ENCODE peak calls at places on chromosomes 13 and 19, in five cellular contexts. Q, P, K, D and R are unnamed samples.

GRCh38 chr13:40376867-40377266 is 289.6 kb downstream of the FOXO1 start:
- DNase-seq in Q (no peak), P (no peak), K (no peak), D (no peak), R (no peak)

GRCh38 chr13:39581177-39581576 is 21.8 kb downstream of the LHFPL6 start:
- DNase-seq in Q (no peak), P (no peak), K (no peak), D (no peak), R (no peak)

GRCh38 chr13:38763446-38764381 is 76.8 kb downstream of the FREM2 start:
- DNase-seq in Q (no peak), P (no peak), K (no peak), D (peak), R (peak)

GRCh38 chr13:23752111-23753001 is 136.8 kb downstream of the MIPEP start:
- DNase-seq in Q (no peak), P (no peak), K (no peak), D (no peak), R (no peak)

GRCh38 chr13:44271915-44272341 is 101.7 kb upstream of the SERP2 start:
- DNase-seq in Q (no peak), P (no peak), K (no peak), D (no peak), R (no peak)

GRCh38 chr19:41437944-41438574 is 1.7 kb downstream of the DMAC2 start:
- DNase-seq in Q (no peak), P (no peak), K (no peak), D (no peak), R (no peak)

GRCh38 chr13:109971745-109972090 is 185.3 kb upstream of the IRS2 start:
- DNase-seq in Q (no peak), P (no peak), K (no peak), D (no peak), R (no peak)

GRCh38 chr19:21335721-21336120 is 6.5 kb upstream of the ZNF708 start:
- DNase-seq in Q (no peak), P (no peak), K (no peak), D (no peak), R (no peak)

GRCh38 chr19:13850910-13851753 is 25.8 kb upstream of the NANOS3 start:
- DNase-seq in Q (peak), P (no peak), K (peak), D (no peak), R (no peak)

GRCh38 chr19:4988770-4989251 is 19.9 kb downstream of the KDM4B start:
- DNase-seq in Q (no peak), P (no peak), K (no peak), D (no peak), R (no peak)

GRCh38 chr13:32969516-32969941 is 46.7 kb upstream of the KL start:
- DNase-seq in Q (no peak), P (no peak), K (no peak), D (no peak), R (no peak)

GRCh38 chr13:105758929-105759328 is 776.5 kb downstream of the EFNB2 start:
- DNase-seq in Q (no peak), P (no peak), K (no peak), D (no peak), R (no peak)

GRCh38 chr19:30671622-30672051 is 299.5 kb downstream of the ZNF536 start:
- DNase-seq in Q (no peak), P (no peak), K (no peak), D (no peak), R (no peak)

GRCh38 chr19:28500982-28501633 is 711.8 kb downstream of the UQCRFS1 start:
- DNase-seq in Q (no peak), P (no peak), K (no peak), D (no peak), R (no peak)

GRCh38 chr13:95624020-95624419 is 20.5 kb downstream of the DZIP1 start:
- DNase-seq in Q (no peak), P (no peak), K (no peak), D (peak), R (peak)

GRCh38 chr19:16111160-16111908 is at the start of gene RAB8A:
- DNase-seq in Q (peak), P (peak), K (peak), D (peak), R (peak)

GRCh38 chr19:51295382-51296126 is 15.9 kb upstream of the IGLON5 start:
- DNase-seq in Q (no peak), P (no peak), K (no peak), D (no peak), R (no peak)

GRCh38 chr19:54391589-54392061 is 23.6 kb upstream of the TTYH1 start:
- DNase-seq in Q (no peak), P (no peak), K (no peak), D (no peak), R (no peak)

GRCh38 chr19:11737964-11738745 is 591 bp downstream of the ZNF823 start:
- DNase-seq in Q (peak), P (peak), K (peak), D (no peak), R (peak)

GRCh38 chr13:28575200-28575599 is 80.3 kb upstream of the FLT1 start:
- DNase-seq in Q (no peak), P (no peak), K (no peak), D (no peak), R (no peak)

GRCh38 chr19:51460164-51460992 is 2.1 kb upstream of the SIGLEC8 start:
- DNase-seq in Q (no peak), P (no peak), K (no peak), D (no peak), R (peak)

GRCh38 chr19:5250127-5250659 is 90.4 kb downstream of the PTPRS start:
- DNase-seq in Q (no peak), P (no peak), K (no peak), D (no peak), R (no peak)

GRCh38 chr19:45079911-45080469 is 930 bp downstream of the GEMIN7 start:
- DNase-seq in Q (no peak), P (no peak), K (no peak), D (no peak), R (no peak)

GRCh38 chr13:112106467-112107141 is 39.7 kb downstream of the SOX1 start:
- DNase-seq in Q (no peak), P (no peak), K (no peak), D (peak), R (peak)

GRCh38 chr19:42252365-42253244 is 2.3 kb downstream of the ERF start:
- DNase-seq in Q (no peak), P (no peak), K (no peak), D (no peak), R (peak)

GRCh38 chr19:2883686-2884439 is 16.7 kb downstream of the ZNF556 start:
- DNase-seq in Q (no peak), P (no peak), K (no peak), D (no peak), R (no peak)

GRCh38 chr13:101979825-101980224 is 422.0 kb downstream of the FGF14 start:
- DNase-seq in Q (no peak), P (no peak), K (no peak), D (no peak), R (no peak)

GRCh38 chr19:6811906-6812305 is 39.4 kb downstream of the VAV1 start:
- DNase-seq in Q (no peak), P (no peak), K (no peak), D (no peak), R (no peak)

GRCh38 chr19:33520844-33521479 is 629 bp downstream of the PEPD start:
- DNase-seq in Q (no peak), P (no peak), K (no peak), D (no peak), R (no peak)

GRCh38 chr19:28293685-28294084 is 919.3 kb downstream of the UQCRFS1 start:
- DNase-seq in Q (no peak), P (no peak), K (no peak), D (no peak), R (no peak)

GRCh38 chr19:56126983-56127780 is 6.1 kb upstream of the ZNF787 start:
- DNase-seq in Q (no peak), P (no peak), K (no peak), D (no peak), R (no peak)

GRCh38 chr13:99777873-99778272 is 193.7 kb downstream of the ZIC5 start:
- DNase-seq in Q (no peak), P (no peak), K (no peak), D (no peak), R (no peak)

GRCh38 chr19:43906774-43907173 is 28.3 kb downstream of the ZNF45 start:
- DNase-seq in Q (no peak), P (no peak), K (no peak), D (no peak), R (no peak)

GRCh38 chr13:30453727-30454126 is 12.0 kb downstream of the HMGB1 start:
- DNase-seq in Q (no peak), P (no peak), K (no peak), D (no peak), R (no peak)

GRCh38 chr19:34367424-34367957 is 2.5 kb downstream of the GPI start:
- DNase-seq in Q (no peak), P (no peak), K (no peak), D (no peak), R (no peak)